ENCODE peak calls at places on chromosome 13, in seven cellular contexts. J is heart left ventricle; P is stimulated activated CD8-positive, alpha-beta memory T cell treated with anti-CD3 and anti-CD28 coated beads, Interleukin-4, amount 100 ng/mL, for 4 hours; W is kidney glomerular epithelial cell; U is hepatic stellate cell; X is epithelial cell of esophagus; S is C1 segment of cervical spinal cord. I is an unnamed sample.

GRCh38 chr13:49444517-49445395 is 682 bp downstream of the SETDB2 start:
- DNase-seq in P (no peak), U (peak; percentile 7), S (no peak), W (peak; percentile 68), J (no peak), X (peak; percentile 74), I (peak; percentile 9)

GRCh38 chr13:106533101-106533939 is 2.1 kb downstream of the EFNB2 start:
- DNase-seq in J (peak; percentile 83), P (no peak), W (peak; percentile 77), X (peak; percentile 80), U (peak; percentile 60), S (peak; percentile 61), I (no peak)

GRCh38 chr13:51479199-51479523 is 26.3 kb upstream of the INTS6 start:
- DNase-seq in X (peak; percentile 74), S (no peak), J (no peak), W (peak; percentile 13), U (peak; percentile 50), P (no peak), I (no peak)

GRCh38 chr13:40682449-40683240 is 16.2 kb upstream of the FOXO1 start:
- DNase-seq in W (peak; percentile 12), U (no peak), P (no peak), S (no peak), X (peak; percentile 15), J (no peak), I (no peak)

GRCh38 chr13:20528451-20528850 is 2.8 kb upstream of the CRYL1 start:
- DNase-seq in W (no peak), S (no peak), X (no peak), P (no peak), U (no peak), J (no peak), I (no peak)

GRCh38 chr13:21549633-21550032 is 54.3 kb downstream of the MICU2 start:
- DNase-seq in J (no peak), S (no peak), W (peak; percentile 50), U (no peak), P (no peak), X (no peak), I (no peak)

GRCh38 chr13:113064534-113065405 is 40.8 kb upstream of the F7 start:
- DNase-seq in U (peak; percentile 73), X (no peak), S (no peak), J (peak; percentile 18), P (no peak), W (no peak), I (no peak)

GRCh38 chr13:33722216-33722900 is 95.6 kb upstream of the RFC3 start:
- DNase-seq in W (no peak), X (no peak), J (no peak), S (no peak), U (peak; percentile 9), P (no peak), I (no peak)

GRCh38 chr13:109684836-109685602 is 101.4 kb downstream of the IRS2 start:
- DNase-seq in J (peak; percentile 66), U (no peak), X (peak; percentile 91), S (no peak), P (no peak), W (no peak), I (no peak)

GRCh38 chr13:98976941-98977340 is 923 bp downstream of the DOCK9 start:
- DNase-seq in U (no peak), S (no peak), X (no peak), P (no peak), J (no peak), W (peak; percentile 26), I (no peak)

GRCh38 chr13:113862766-113863510 is 938 bp downstream of the GAS6 start:
- DNase-seq in S (no peak), U (peak; percentile 75), J (peak; percentile 87), P (no peak), X (peak; percentile 48), W (no peak), I (no peak)

GRCh38 chr13:109224033-109224432 is 562.4 kb downstream of the IRS2 start:
- DNase-seq in J (no peak), W (no peak), U (no peak), X (no peak), P (no peak), S (no peak), I (no peak)

GRCh38 chr13:75175575-75175974 is 306.4 kb downstream of the TBC1D4 start:
- DNase-seq in U (no peak), P (no peak), J (no peak), X (peak; percentile 11), S (no peak), W (no peak), I (no peak)

GRCh38 chr13:37701972-37702371 is 103.4 kb upstream of the POSTN start:
- DNase-seq in X (peak; percentile 84), P (no peak), W (peak; percentile 74), U (peak; percentile 55), J (peak; percentile 25), S (no peak), I (no peak)

GRCh38 chr13:110575322-110576069 is 14.0 kb upstream of the RAB20 start:
- DNase-seq in P (no peak), X (no peak), J (peak; percentile 67), U (peak; percentile 42), S (no peak), W (no peak), I (no peak)

GRCh38 chr13:111312944-111313590 is 7.4 kb upstream of the TEX29 start:
- DNase-seq in X (no peak), U (no peak), P (no peak), J (no peak), W (no peak), S (no peak), I (no peak)

GRCh38 chr13:76600086-76600485 is 286.1 kb downstream of the KCTD12 start:
- DNase-seq in S (no peak), X (no peak), J (no peak), W (no peak), U (no peak), P (no peak), I (no peak)

GRCh38 chr13:46575843-46576242 is 22.9 kb downstream of the LRCH1 start:
- DNase-seq in S (no peak), U (peak; percentile 68), P (no peak), X (peak; percentile 74), J (peak; percentile 45), W (peak; percentile 61), I (no peak)

GRCh38 chr13:45219123-45219891 is 18.5 kb upstream of the KCTD4 start:
- DNase-seq in U (no peak), P (no peak), S (no peak), X (peak; percentile 32), J (no peak), W (no peak), I (no peak)

GRCh38 chr13:80862466-80862865 is 521.5 kb upstream of the SPRY2 start:
- DNase-seq in U (no peak), P (no peak), J (no peak), S (no peak), W (no peak), X (no peak), I (no peak)

GRCh38 chr13:98810746-98811145 is 58.3 kb upstream of the SLC15A1 start:
- DNase-seq in P (no peak), S (no peak), U (no peak), W (no peak), X (no peak), J (no peak), I (no peak)

GRCh38 chr13:50106559-50106958 is 91.3 kb downstream of the KCNRG start:
- DNase-seq in P (no peak), X (no peak), W (no peak), S (no peak), J (no peak), U (no peak), I (no peak)